ENCODE peak calls at places on chromosome 22, in eight cellular contexts. M is right lobe of liver; F is CD4-positive, alpha-beta memory T cell; D is sigmoid colon; N is cardiac muscle cell; R is adrenal gland; E is OCI-LY7; T is brain microvascular endothelial cell. J is an unnamed sample.

GRCh38 chr22:44752285-44753188 is at the start of gene ARHGAP8:
- DNase-seq in T (no peak), E (no peak), D (no peak), R (no peak), N (no peak), F (no peak), M (no peak), J (no peak)

GRCh38 chr22:29799217-29799680 is 32.1 kb downstream of the UQCR10 start:
- DNase-seq in F (no peak), D (peak; percentile 94), E (no peak), R (peak; percentile 82), M (peak; percentile 93), N (peak; percentile 97), T (peak; percentile 78), J (peak; percentile 88)

GRCh38 chr22:30640361-30640760 is 4.8 kb downstream of the SLC35E4 start:
- DNase-seq in T (no peak), F (no peak), D (no peak), N (no peak), M (no peak), R (no peak), E (no peak), J (no peak)

GRCh38 chr22:21855715-21856114 is 11.7 kb downstream of the MAPK1 start:
- DNase-seq in E (no peak), D (no peak), M (no peak), N (no peak), F (no peak), T (no peak), R (no peak), J (no peak)

GRCh38 chr22:38317995-38318715 is 922 bp upstream of the CSNK1E start:
- DNase-seq in E (no peak), R (peak; percentile 69), M (no peak), T (peak; percentile 86), D (peak; percentile 92), N (peak; percentile 88), F (no peak), J (peak; percentile 63)

GRCh38 chr22:20422271-20422958 is 15.2 kb downstream of the SCARF2 start:
- DNase-seq in D (peak; percentile 75), N (peak; percentile 33), F (no peak), M (no peak), R (no peak), E (no peak), T (no peak), J (no peak)

GRCh38 chr22:20422965-20423635 is 14.5 kb downstream of the SCARF2 start:
- DNase-seq in N (no peak), T (no peak), F (no peak), R (peak; percentile 63), D (peak; percentile 89), M (peak; percentile 96), E (no peak), J (peak; percentile 80)

GRCh38 chr22:48627203-48627602 is 1200.5 kb downstream of the BRD1 start:
- DNase-seq in T (no peak), E (no peak), F (no peak), M (no peak), R (no peak), N (no peak), D (no peak), J (no peak)

GRCh38 chr22:35552186-35552842 is 11.7 kb downstream of the RASD2 start:
- DNase-seq in E (peak; percentile 94), F (peak; percentile 82), N (peak; percentile 43), R (no peak), D (no peak), M (no peak), T (no peak), J (no peak)

GRCh38 chr22:17370036-17370765 is 941 bp downstream of the CECR2 start:
- DNase-seq in T (no peak), N (peak; percentile 20), D (no peak), E (no peak), R (no peak), M (peak; percentile 67), F (no peak), J (peak; percentile 37)

GRCh38 chr22:46122980-46123693 is 27.2 kb upstream of the PPARA start:
- DNase-seq in F (no peak), T (no peak), N (no peak), M (no peak), E (no peak), R (no peak), D (no peak), J (no peak)

GRCh38 chr22:45217345-45217744 is 23.3 kb downstream of the KIAA0930 start:
- DNase-seq in T (no peak), F (no peak), M (no peak), D (no peak), E (no peak), N (no peak), R (no peak), J (no peak)

GRCh38 chr22:38049812-38050619 is 7.2 kb upstream of the PICK1 start:
- DNase-seq in D (no peak), M (no peak), E (no peak), R (no peak), T (no peak), F (no peak), N (no peak), J (no peak)

GRCh38 chr22:46582281-46582811 is 37.8 kb upstream of the GRAMD4 start:
- DNase-seq in M (peak; percentile 55), F (no peak), T (no peak), N (no peak), D (peak; percentile 58), R (no peak), E (no peak), J (peak; percentile 10)

GRCh38 chr22:30282616-30283046 is 6.7 kb downstream of the CASTOR1 start:
- DNase-seq in D (no peak), E (no peak), F (no peak), R (no peak), N (no peak), M (no peak), T (no peak), J (no peak)

GRCh38 chr22:31586137-31586920 is 75.7 kb downstream of the PISD start:
- DNase-seq in N (peak; percentile 91), M (no peak), F (no peak), D (no peak), T (peak; percentile 87), E (no peak), R (no peak), J (no peak)

GRCh38 chr22:25365491-25366261 is 146.2 kb downstream of the CRYBB2 start:
- DNase-seq in D (peak; percentile 58), N (no peak), R (no peak), F (no peak), T (no peak), M (no peak), E (no peak), J (peak; percentile 42)

GRCh38 chr22:21815357-21815756 is 52.1 kb downstream of the MAPK1 start:
- DNase-seq in N (no peak), R (no peak), E (no peak), M (no peak), T (no peak), D (no peak), F (no peak), J (no peak)

GRCh38 chr22:33867118-33867863 is 53.0 kb downstream of the LARGE1 start:
- DNase-seq in E (no peak), T (peak; percentile 18), M (no peak), F (no peak), R (no peak), D (no peak), N (no peak), J (no peak)

DNA sequence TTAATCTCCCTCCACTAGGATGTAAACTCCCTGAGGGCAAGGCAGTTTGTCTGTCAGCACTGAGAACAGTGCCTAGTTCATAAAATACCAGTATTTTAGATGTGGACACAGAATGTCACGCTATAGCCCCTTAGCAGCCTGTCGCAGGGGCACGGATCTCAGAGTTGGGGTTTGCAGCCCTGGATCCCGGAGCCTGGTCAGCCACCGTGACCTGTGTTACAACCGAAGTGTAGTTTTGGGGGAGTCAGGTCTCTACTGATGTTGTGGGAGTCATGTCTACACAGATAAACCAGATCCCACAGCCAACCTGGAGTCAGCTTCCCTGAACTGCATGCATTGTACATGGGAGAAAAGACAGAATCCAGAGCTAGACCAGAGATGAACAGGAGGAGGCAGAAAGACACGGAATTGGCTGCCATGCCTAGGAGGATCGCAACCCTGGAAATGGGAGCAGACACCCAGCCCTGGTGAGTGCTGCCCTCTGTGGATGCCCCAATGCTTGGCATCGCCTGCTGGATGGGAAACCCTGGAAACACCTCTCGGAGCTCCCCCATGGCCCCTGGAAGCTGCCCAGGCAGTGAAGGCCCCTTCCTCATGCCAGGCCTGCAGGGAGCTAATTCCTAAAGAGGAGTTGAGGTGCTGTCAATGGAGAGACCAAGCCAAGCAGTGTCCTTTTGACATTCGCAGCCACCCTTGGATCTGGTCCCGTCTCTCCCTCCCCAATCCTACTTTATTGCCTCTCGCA is 851.3 kb downstream of the TBC1D22A start:
- DNase-seq in D (peak; percentile 40), M (no peak), T (no peak), N (no peak), E (no peak), R (no peak), F (no peak), J (no peak)
- H3K27ac ChIP-seq in D (no peak overlapping the region), M (no peak overlapping the region), T (no peak overlapping the region), N (no peak overlapping the region), E (no peak overlapping the region), R (no peak overlapping the region), F (no peak overlapping the region), J (no peak overlapping the region)

GRCh38 chr22:42680648-42681047 is 31.5 kb upstream of the CYB5R3 start:
- DNase-seq in R (no peak), M (no peak), D (no peak), N (peak; percentile 94), E (no peak), T (peak; percentile 94), F (no peak), J (no peak)
- H3K27ac ChIP-seq in R (no peak overlapping the region), M (no peak overlapping the region), D (peak overlapping the region; percentile 41), N (no peak overlapping the region), E (no peak overlapping the region), T (peak overlapping the region; percentile 46), F (no peak overlapping the region), J (peak overlapping the region; percentile 35)

GRCh38 chr22:27507066-27507715 is 294.4 kb downstream of the MN1 start:
- DNase-seq in N (peak; percentile 68), M (no peak), E (no peak), F (no peak), D (no peak), R (no peak), T (no peak), J (no peak)
- H3K27ac ChIP-seq in N (no peak overlapping the region), M (no peak overlapping the region), E (no peak overlapping the region), F (no peak overlapping the region), D (no peak overlapping the region), R (no peak overlapping the region), T (no peak overlapping the region), J (no peak overlapping the region)

GRCh38 chr22:39990688-39991087 is 4.1 kb upstream of the FAM83F start:
- DNase-seq in R (no peak), M (no peak), T (no peak), N (no peak), F (no peak), D (no peak), E (no peak), J (no peak)

GRCh38 chr22:39988386-39989114 is 6.2 kb upstream of the FAM83F start:
- DNase-seq in R (no peak), F (no peak), E (no peak), T (no peak), M (no peak), N (no peak), D (no peak), J (no peak)

GRCh38 chr22:39989633-39990032 is 5.1 kb upstream of the FAM83F start:
- DNase-seq in E (no peak), D (no peak), R (no peak), N (no peak), F (no peak), T (no peak), M (no peak), J (no peak)

GRCh38 chr22:39992088-39992826 is 2.5 kb upstream of the FAM83F start:
- DNase-seq in T (no peak), F (no peak), N (no peak), D (no peak), R (no peak), M (no peak), E (no peak), J (no peak)

GRCh38 chr22:39991164-39991860 is 3.4 kb upstream of the FAM83F start:
- DNase-seq in E (no peak), N (no peak), R (no peak), M (no peak), T (no peak), F (no peak), D (no peak), J (no peak)
- H3K27ac ChIP-seq in E (no peak overlapping the region), N (no peak overlapping the region), R (no peak overlapping the region), M (peak overlapping the region; percentile 88), T (no peak overlapping the region), F (no peak overlapping the region), D (no peak overlapping the region), J (peak overlapping the region; percentile 86)

J was measured in left ventricle myocardium inferior.